ENCODE peak calls at places on chromosomes 7 and 10, in seven cellular contexts. O is thoracic aorta, V is NB4, A is fibroblast of the aortic adventitia, F is heart left ventricle, N is GM12865, E is choroid plexus epithelial cell. S is an unnamed sample.

GRCh38 chr7:104642551-104642950 is 314.1 kb downstream of the LHFPL3 start:
- DNase-seq in O (no peak), V (no peak), A (no peak), F (no peak), N (no peak), E (no peak), S (no peak)

GRCh38 chr10:78898341-78899097 is 170.2 kb upstream of the ZMIZ1 start:
- DNase-seq in O (no peak), V (no peak), A (no peak), F (no peak), N (no peak), E (no peak), S (no peak)

GRCh38 chr7:17947606-17948005 is 7.3 kb upstream of the SNX13 start:
- DNase-seq in O (no peak), V (no peak), A (no peak), F (no peak), N (no peak), E (no peak), S (no peak)

GRCh38 chr10:100209303-100209702 is 20.1 kb downstream of the CHUK start:
- DNase-seq in O (no peak), V (no peak), A (peak), F (no peak), N (no peak), E (peak), S (peak)

GRCh38 chr7:7100432-7100849 is 81.9 kb upstream of the C1GALT1 start:
- DNase-seq in O (no peak), V (no peak), A (no peak), F (no peak), N (no peak), E (peak), S (no peak)

GRCh38 chr10:11411926-11412545 is 199.4 kb downstream of the USP6NL start:
- DNase-seq in O (no peak), V (peak), A (no peak), F (no peak), N (peak), E (peak), S (peak)

GRCh38 chr10:92965314-92965713 is 95.3 kb upstream of the CYP26C1 start:
- DNase-seq in O (no peak), V (peak), A (peak), F (no peak), N (peak), E (peak), S (peak)

GRCh38 chr7:40903872-40904271 is 769.1 kb downstream of the SUGCT start:
- DNase-seq in O (no peak), V (no peak), A (no peak), F (no peak), N (no peak), E (no peak), S (no peak)

GRCh38 chr10:116274141-116274861 is 1.3 kb upstream of the GFRA1 start:
- DNase-seq in O (no peak), V (no peak), A (no peak), F (no peak), N (no peak), E (no peak), S (no peak)

GRCh38 chr10:60258429-60258797 is 131.3 kb downstream of the ANK3 start:
- DNase-seq in O (no peak), V (no peak), A (no peak), F (no peak), N (no peak), E (no peak), S (no peak)

GRCh38 chr7:139431010-139431409 is 52.5 kb downstream of the KLRG2 start:
- DNase-seq in O (no peak), V (no peak), A (no peak), F (no peak), N (no peak), E (no peak), S (no peak)

GRCh38 chr7:30116771-30117170 is 18.0 kb upstream of the MTURN start:
- DNase-seq in O (peak), V (no peak), A (peak), F (no peak), N (no peak), E (no peak), S (peak)

GRCh38 chr7:28956608-28957063 is 1.5 kb downstream of the TRIL start:
- DNase-seq in O (no peak), V (peak), A (peak), F (peak), N (no peak), E (peak), S (peak)

GRCh38 chr7:1274121-1274875 is 41.6 kb downstream of the UNCX start:
- DNase-seq in O (no peak), V (no peak), A (no peak), F (peak), N (no peak), E (no peak), S (no peak)

GRCh38 chr10:45470098-45471012 is 96.3 kb downstream of the ALOX5 start:
- DNase-seq in O (no peak), V (peak), A (peak), F (no peak), N (peak), E (peak), S (peak)

GRCh38 chr10:96587255-96588059 is 645 bp upstream of the TM9SF3 start:
- DNase-seq in O (no peak), V (no peak), A (peak), F (no peak), N (no peak), E (peak), S (peak)

GRCh38 chr10:30529373-30529998 is 95.5 kb downstream of the MAP3K8 start:
- DNase-seq in O (peak), V (peak), A (no peak), F (peak), N (peak), E (no peak), S (no peak)

GRCh38 chr7:30852744-30853288 is 58.8 kb upstream of the AQP1 start:
- DNase-seq in O (no peak), V (no peak), A (no peak), F (no peak), N (no peak), E (no peak), S (no peak)

GRCh38 chr7:28865494-28866257 is 92.5 kb downstream of the TRIL start:
- DNase-seq in O (no peak), V (no peak), A (no peak), F (no peak), N (no peak), E (peak), S (peak)

GRCh38 chr10:1716839-1717238 is 20.5 kb downstream of the ADARB2 start:
- DNase-seq in O (no peak), V (no peak), A (no peak), F (no peak), N (no peak), E (no peak), S (no peak)

GRCh38 chr7:674454-675410 is 51.8 kb upstream of the DNAAF5 start:
- DNase-seq in O (no peak), V (no peak), A (no peak), F (no peak), N (no peak), E (no peak), S (no peak)

GRCh38 chr7:132590162-132590561 is 13.9 kb upstream of the PLXNA4 start:
- DNase-seq in O (no peak), V (no peak), A (no peak), F (no peak), N (no peak), E (no peak), S (no peak)

GRCh38 chr7:22356010-22356854 is 722 bp downstream of the RAPGEF5 start:
- DNase-seq in O (no peak), V (no peak), A (no peak), F (no peak), N (peak), E (no peak), S (no peak)

GRCh38 chr7:5143106-5143505 is 46.9 kb upstream of the WIPI2 start:
- DNase-seq in O (no peak), V (no peak), A (no peak), F (no peak), N (no peak), E (no peak), S (no peak)

GRCh38 chr10:130463104-130463875 is 327.1 kb downstream of the GLRX3 start:
- DNase-seq in O (no peak), V (no peak), A (no peak), F (no peak), N (no peak), E (no peak), S (no peak)

GRCh38 chr7:40873248-40873647 is 738.4 kb downstream of the SUGCT start:
- DNase-seq in O (no peak), V (no peak), A (peak), F (no peak), N (no peak), E (no peak), S (no peak)

GRCh38 chr7:104984591-104985258 is 29.3 kb upstream of the KMT2E start:
- DNase-seq in O (no peak), V (no peak), A (no peak), F (no peak), N (no peak), E (no peak), S (no peak)

GRCh38 chr7:8441106-8441590 is 7.7 kb downstream of the NXPH1 start:
- DNase-seq in O (no peak), V (no peak), A (no peak), F (no peak), N (no peak), E (no peak), S (no peak)
- H3K4me3 ChIP-seq in O (no peak), V (no peak), A (no peak), F (no peak), N (no peak), E (no peak), S (no peak)

GRCh38 chr7:74657692-74658170 is at the start of gene GTF2I:
- DNase-seq in O (no peak), V (no peak), A (no peak), F (peak), N (no peak), E (no peak), S (no peak)
- TF ChIP-seq CTCF in O (no peak), V (no peak), A (no peak), F (no peak), N (no peak), E (no peak), S (no peak)

DNA sequence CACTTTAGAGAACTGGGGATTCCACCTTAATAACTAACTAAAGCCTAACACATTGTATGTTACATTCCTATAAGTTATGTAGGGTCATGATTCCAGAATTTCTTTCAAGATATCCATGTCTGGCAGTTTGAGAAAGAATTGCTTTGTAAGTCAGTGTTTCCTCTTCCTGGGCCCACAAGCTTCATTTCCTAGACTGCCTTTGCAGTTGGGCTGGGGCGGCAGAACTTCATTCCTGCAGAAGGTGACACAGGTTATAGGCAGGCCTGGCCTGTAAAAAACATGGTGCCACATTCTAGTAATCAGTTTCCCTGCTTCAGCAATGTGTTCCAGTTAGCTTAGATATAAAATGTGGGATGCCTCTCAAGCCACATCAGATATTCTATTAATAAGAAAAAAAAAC is 184.2 kb upstream of the NOBOX start:
- DNase-seq in O (no peak), V (no peak), A (no peak), F (no peak), N (no peak), E (no peak), S (no peak)
- H3K4me3 ChIP-seq in O (no peak), V (no peak), A (no peak), F (no peak), N (no peak), E (no peak), S (no peak)

GRCh38 chr10:80444646-80445319 is 9.3 kb upstream of the TSPAN14 start:
- DNase-seq in O (no peak), V (peak), A (peak), F (peak), N (peak), E (peak), S (peak)
- TF ChIP-seq CTCF in O (peak), V (peak), A (peak), F (peak), N (peak), E (peak), S (peak)

GRCh38 chr7:134827889-134828288 is 48.5 kb downstream of the CALD1 start:
- DNase-seq in O (no peak), V (no peak), A (peak), F (no peak), N (no peak), E (peak), S (peak)
- H3K4me3 ChIP-seq in O (peak), V (no peak), A (no peak), F (peak), N (no peak), E (no peak), S (no peak)